ENCODE peak calls at places on chromosomes 7 and 10, in seven cellular contexts. O is H9; F is OCI-LY7; G is GM23338; J is CD4-positive, alpha-beta T cell; I is MM.1S; E is SJSA1. V is an unnamed sample.

GRCh38 chr7:84291756-84292155 is 97.2 kb upstream of the SEMA3A start:
- DNase-seq in J (no peak), G (no peak), E (no peak), O (no peak), F (no peak), I (no peak), V (no peak)

GRCh38 chr10:28411648-28412047 is 108.8 kb upstream of the MPP7 start:
- DNase-seq in I (no peak), F (no peak), J (no peak), O (no peak), G (no peak), E (no peak), V (no peak)

GRCh38 chr10:50326757-50327701 is 75.7 kb upstream of the ASAH2 start:
- DNase-seq in E (no peak), I (no peak), J (no peak), G (no peak), O (no peak), F (no peak), V (no peak)

GRCh38 chr10:131788386-131788785 is 112.4 kb upstream of the PPP2R2D start:
- DNase-seq in J (no peak), O (peak; percentile 80), G (peak; percentile 68), E (no peak), F (no peak), I (no peak), V (no peak)

GRCh38 chr7:28067171-28067570 is 113.4 kb downstream of the JAZF1 start:
- DNase-seq in J (no peak), O (no peak), E (no peak), I (no peak), F (no peak), G (no peak), V (no peak)

GRCh38 chr7:79296553-79297320 is 156.7 kb downstream of the MAGI2 start:
- DNase-seq in E (no peak), O (no peak), F (no peak), I (no peak), J (no peak), G (no peak), V (no peak)

GRCh38 chr7:121515651-121516401 is 119.7 kb upstream of the FAM3C start:
- DNase-seq in G (no peak), I (no peak), F (no peak), E (no peak), J (no peak), O (no peak), V (no peak)

GRCh38 chr10:58385784-58386112 is 538 bp downstream of the TFAM start:
- DNase-seq in E (peak; percentile 48), F (peak; percentile 22), I (peak; percentile 21), O (peak; percentile 47), J (no peak), G (peak; percentile 74), V (no peak)

GRCh38 chr10:60203993-60204618 is 185.6 kb downstream of the ANK3 start:
- DNase-seq in I (peak; percentile 28), G (peak; percentile 70), O (no peak), J (no peak), F (peak; percentile 44), E (no peak), V (no peak)

GRCh38 chr10:34933676-34934075 is 118.6 kb upstream of the PARD3 start:
- DNase-seq in O (peak; percentile 39), G (peak; percentile 68), I (no peak), F (no peak), J (no peak), E (no peak), V (no peak)

GRCh38 chr7:49037348-49038210 is 113.2 kb downstream of the CDC14C start:
- DNase-seq in F (no peak), E (no peak), G (peak; percentile 64), J (no peak), I (no peak), O (no peak), V (no peak)

GRCh38 chr7:70530191-70530590 is 601.8 kb upstream of the GALNT17 start:
- DNase-seq in J (no peak), G (no peak), O (no peak), I (no peak), F (no peak), E (no peak), V (no peak)

GRCh38 chr7:123649956-123650355 is 5.7 kb upstream of the LMOD2 start:
- DNase-seq in J (no peak), E (no peak), F (no peak), G (no peak), I (no peak), O (no peak), V (no peak)

GRCh38 chr7:51079494-51079893 is 237.1 kb downstream of the COBL start:
- DNase-seq in I (no peak), F (no peak), E (no peak), O (no peak), G (no peak), J (no peak), V (no peak)

GRCh38 chr7:28865494-28866257 is 92.5 kb downstream of the TRIL start:
- DNase-seq in E (no peak), F (no peak), G (peak; percentile 26), O (no peak), J (no peak), I (no peak), V (no peak)

GRCh38 chr10:110042181-110042580 is 34.4 kb downstream of the ADD3 start:
- DNase-seq in I (no peak), G (no peak), E (no peak), F (no peak), J (no peak), O (no peak), V (no peak)

DNA sequence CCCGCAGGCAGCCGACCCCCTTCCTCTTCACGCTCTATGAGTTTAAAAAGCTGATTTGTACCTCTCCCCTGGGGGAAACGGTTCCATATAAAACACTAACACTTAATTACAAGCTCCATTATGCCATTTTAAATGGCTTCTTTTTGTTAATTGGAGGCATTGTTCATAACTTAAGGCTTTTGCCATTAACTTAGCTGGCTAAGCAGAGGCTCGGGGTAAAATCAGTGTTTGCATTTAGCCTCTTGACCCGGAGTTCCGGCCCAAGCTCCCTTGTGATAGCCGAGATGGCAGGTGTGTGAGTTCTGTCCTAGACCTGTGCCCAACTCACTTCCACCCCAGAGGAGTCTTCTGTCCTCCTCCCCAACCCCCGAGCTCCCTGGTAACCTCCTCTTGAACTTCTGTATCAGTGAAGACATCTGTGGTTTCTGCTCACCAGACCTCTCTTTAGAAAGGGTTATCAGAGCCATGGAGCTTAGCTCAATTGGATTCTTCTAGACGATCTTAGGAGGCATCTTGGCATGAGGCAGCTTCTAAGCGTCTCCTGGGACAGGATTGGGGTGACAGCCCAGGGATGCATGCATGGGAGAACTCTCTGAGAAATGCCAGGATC is 34.2 kb upstream of the SH2B2 start:
- DNase-seq in I (no peak), E (no peak), J (no peak), F (no peak), G (no peak), O (no peak), V (no peak)
- H3K27ac ChIP-seq in I (no peak overlapping the region), E (no peak overlapping the region), J (no peak overlapping the region), F (peak overlapping the region; percentile 50), G (no peak overlapping the region), O (no peak overlapping the region), V (no peak overlapping the region)

GRCh38 chr7:131357282-131357880 is 29.7 kb downstream of the MKLN1 start:
- DNase-seq in G (no peak), J (no peak), O (no peak), I (no peak), E (no peak), F (no peak), V (no peak)
- H3K27ac ChIP-seq in G (no peak overlapping the region), J (no peak overlapping the region), O (no peak overlapping the region), I (no peak overlapping the region), E (no peak overlapping the region), F (no peak overlapping the region), V (no peak overlapping the region)

GRCh38 chr7:2373124-2373556 is 18.5 kb downstream of the EIF3B start:
- DNase-seq in I (no peak), E (no peak), F (no peak), J (no peak), G (no peak), O (no peak), V (no peak)

GRCh38 chr7:2372724-2373123 is 18.1 kb downstream of the EIF3B start:
- DNase-seq in J (no peak), I (no peak), G (no peak), O (no peak), E (no peak), F (no peak), V (no peak)

GRCh38 chr7:2373646-2374045 is 19.0 kb downstream of the EIF3B start:
- DNase-seq in E (no peak), O (no peak), F (no peak), I (no peak), G (no peak), J (no peak), V (no peak)

GRCh38 chr7:2374830-2375728 is 20.5 kb downstream of the EIF3B start:
- DNase-seq in I (no peak), O (no peak), J (no peak), G (no peak), F (no peak), E (no peak), V (no peak)

GRCh38 chr7:2374401-2374800 is 19.8 kb downstream of the EIF3B start:
- DNase-seq in E (no peak), F (no peak), J (no peak), O (no peak), G (no peak), I (no peak), V (no peak)
- H3K27ac ChIP-seq in E (no peak overlapping the region), F (no peak overlapping the region), J (no peak overlapping the region), O (no peak overlapping the region), G (no peak overlapping the region), I (no peak overlapping the region), V (no peak overlapping the region)

DNA sequence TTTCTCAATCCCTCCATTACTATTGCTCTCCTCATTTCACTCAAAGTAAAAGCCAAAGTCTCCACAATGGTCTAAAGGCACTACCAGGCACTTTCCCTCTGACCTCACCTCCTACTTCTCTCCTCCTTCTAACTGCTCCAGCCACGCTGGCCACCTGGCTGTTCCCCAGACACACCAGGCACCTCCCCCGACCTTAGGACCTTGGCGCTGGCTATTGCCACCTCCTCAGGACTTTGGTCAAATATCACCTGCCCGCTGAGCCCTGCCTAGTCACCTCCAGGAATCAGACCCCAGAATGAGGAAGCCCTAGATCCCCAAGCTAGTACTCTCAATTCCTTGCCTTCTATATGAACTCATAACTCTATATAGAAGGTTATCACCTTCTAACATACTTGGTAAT is 66.2 kb upstream of the STEAP1B start:
- DNase-seq in G (no peak), E (no peak), J (no peak), O (no peak), F (no peak), I (no peak), V (peak; percentile 72)
- H3K27ac ChIP-seq in G (no peak overlapping the region), E (no peak overlapping the region), J (no peak overlapping the region), O (no peak overlapping the region), F (no peak overlapping the region), I (no peak overlapping the region), V (no peak overlapping the region)

DNA sequence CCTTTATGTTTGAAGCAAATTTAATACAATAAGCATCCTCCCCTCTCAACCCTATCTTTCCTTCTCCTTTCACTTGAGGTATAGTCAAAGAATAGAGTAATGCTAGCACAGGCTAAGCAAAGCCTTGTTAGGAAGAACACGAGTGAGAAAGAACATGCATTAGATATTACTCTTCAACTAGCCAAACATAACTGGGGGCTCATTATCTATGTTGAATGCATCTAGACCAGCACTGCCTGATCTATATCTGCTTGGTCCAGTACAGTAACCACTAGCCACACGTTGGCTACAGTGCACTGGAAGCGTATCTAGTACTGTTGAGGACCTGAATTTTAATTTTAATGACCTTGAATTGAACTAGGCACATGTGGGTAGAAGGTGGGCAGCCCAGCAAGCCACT is 21.0 kb downstream of the SFMBT2 start:
- DNase-seq in I (no peak), F (no peak), O (no peak), G (no peak), J (no peak), E (no peak), V (no peak)
- H3K27ac ChIP-seq in I (no peak overlapping the region), F (peak overlapping the region; percentile 60), O (no peak overlapping the region), G (no peak overlapping the region), J (no peak overlapping the region), E (no peak overlapping the region), V (no peak overlapping the region)